ENCODE peak calls at places on chromosomes 11 and 22, in five cellular contexts. One of them, this sample, is unnamed.

GRCh38 chr11:100632970-100633452 is 54.1 kb upstream of the ARHGAP42 start:
- DNase-seq in breast epithelium: peak
- DNase-seq in hepatocyte: peak
- DNase-seq in activated gamma-delta T cell treated with anti-CD3 and anti-CD28 coated beads, Interleukin-2, amount 50 U/mL, for 16 hours: no peak
- DNase-seq in amygdala: no peak
- DNase-seq in this sample: peak

GRCh38 chr22:48237466-48237865 is 1475.0 kb downstream of the TBC1D22A start:
- DNase-seq in amygdala: no peak
- DNase-seq in hepatocyte: no peak
- DNase-seq in activated gamma-delta T cell treated with anti-CD3 and anti-CD28 coated beads, Interleukin-2, amount 50 U/mL, for 16 hours: no peak
- DNase-seq in breast epithelium: no peak
- DNase-seq in this sample: no peak

GRCh38 chr11:78350646-78351165 is 66.9 kb downstream of the GAB2 start:
- DNase-seq in hepatocyte: no peak
- DNase-seq in activated gamma-delta T cell treated with anti-CD3 and anti-CD28 coated beads, Interleukin-2, amount 50 U/mL, for 16 hours: no peak
- DNase-seq in breast epithelium: no peak
- DNase-seq in amygdala: no peak
- DNase-seq in this sample: peak

GRCh38 chr11:1690167-1691026 is 6.6 kb upstream of the KRTAP5-6 start:
- DNase-seq in activated gamma-delta T cell treated with anti-CD3 and anti-CD28 coated beads, Interleukin-2, amount 50 U/mL, for 16 hours: no peak
- DNase-seq in hepatocyte: no peak
- DNase-seq in amygdala: no peak
- DNase-seq in breast epithelium: no peak
- DNase-seq in this sample: no peak

GRCh38 chr11:122293298-122294023 is 177.4 kb upstream of the BLID start:
- DNase-seq in hepatocyte: no peak
- DNase-seq in breast epithelium: no peak
- DNase-seq in amygdala: no peak
- DNase-seq in activated gamma-delta T cell treated with anti-CD3 and anti-CD28 coated beads, Interleukin-2, amount 50 U/mL, for 16 hours: no peak
- DNase-seq in this sample: no peak

GRCh38 chr11:41309716-41310115 is 149.7 kb downstream of the LRRC4C start:
- DNase-seq in breast epithelium: no peak
- DNase-seq in activated gamma-delta T cell treated with anti-CD3 and anti-CD28 coated beads, Interleukin-2, amount 50 U/mL, for 16 hours: no peak
- DNase-seq in hepatocyte: no peak
- DNase-seq in amygdala: no peak
- DNase-seq in this sample: peak

GRCh38 chr22:33985506-33985905 is 65.2 kb upstream of the LARGE1 start:
- DNase-seq in activated gamma-delta T cell treated with anti-CD3 and anti-CD28 coated beads, Interleukin-2, amount 50 U/mL, for 16 hours: no peak
- DNase-seq in breast epithelium: no peak
- DNase-seq in amygdala: no peak
- DNase-seq in hepatocyte: no peak
- DNase-seq in this sample: no peak

GRCh38 chr11:8671651-8672062 is 10.8 kb downstream of the TRIM66 start:
- DNase-seq in activated gamma-delta T cell treated with anti-CD3 and anti-CD28 coated beads, Interleukin-2, amount 50 U/mL, for 16 hours: no peak
- DNase-seq in hepatocyte: peak
- DNase-seq in breast epithelium: no peak
- DNase-seq in amygdala: no peak
- DNase-seq in this sample: no peak

GRCh38 chr11:36469063-36469462 is 41.0 kb downstream of the TRAF6 start:
- DNase-seq in breast epithelium: no peak
- DNase-seq in amygdala: no peak
- DNase-seq in activated gamma-delta T cell treated with anti-CD3 and anti-CD28 coated beads, Interleukin-2, amount 50 U/mL, for 16 hours: no peak
- DNase-seq in hepatocyte: no peak
- DNase-seq in this sample: no peak

GRCh38 chr11:93054279-93054678 is 84.8 kb downstream of the MTNR1B start:
- DNase-seq in activated gamma-delta T cell treated with anti-CD3 and anti-CD28 coated beads, Interleukin-2, amount 50 U/mL, for 16 hours: no peak
- DNase-seq in breast epithelium: no peak
- DNase-seq in hepatocyte: no peak
- DNase-seq in amygdala: no peak
- DNase-seq in this sample: no peak

GRCh38 chr11:62130498-62131464 is 7.0 kb downstream of the INCENP start:
- DNase-seq in breast epithelium: no peak
- DNase-seq in activated gamma-delta T cell treated with anti-CD3 and anti-CD28 coated beads, Interleukin-2, amount 50 U/mL, for 16 hours: no peak
- DNase-seq in amygdala: no peak
- DNase-seq in hepatocyte: no peak
- DNase-seq in this sample: no peak

GRCh38 chr11:100741866-100742625 is 55.0 kb downstream of the ARHGAP42 start:
- DNase-seq in activated gamma-delta T cell treated with anti-CD3 and anti-CD28 coated beads, Interleukin-2, amount 50 U/mL, for 16 hours: no peak
- DNase-seq in amygdala: no peak
- DNase-seq in hepatocyte: no peak
- DNase-seq in breast epithelium: no peak
- DNase-seq in this sample: no peak